ENCODE peak calls at places on chromosomes 16 and 17, in six cellular contexts. One of them, this sample, is unnamed.

GRCh38 chr17:3514873-3515272 is 39.1 kb downstream of the ASPA start:
- DNase-seq in BJ: no peak
- DNase-seq in sigmoid colon: peak; percentile 57
- DNase-seq in body of pancreas: no peak
- DNase-seq in fibroblast of pulmonary artery: no peak
- DNase-seq in stomach: no peak
- DNase-seq in this sample: no peak

GRCh38 chr17:27038676-27039075 is 255.2 kb upstream of the WSB1 start:
- DNase-seq in fibroblast of pulmonary artery: no peak
- DNase-seq in stomach: no peak
- DNase-seq in body of pancreas: no peak
- DNase-seq in BJ: no peak
- DNase-seq in sigmoid colon: no peak
- DNase-seq in this sample: no peak

GRCh38 chr17:53499277-53499676 is 323.4 kb upstream of the KIF2B start:
- DNase-seq in sigmoid colon: no peak
- DNase-seq in body of pancreas: no peak
- DNase-seq in BJ: no peak
- DNase-seq in stomach: no peak
- DNase-seq in fibroblast of pulmonary artery: no peak
- DNase-seq in this sample: no peak

GRCh38 chr17:40949406-40949805 is 12.0 kb upstream of the KRT23 start:
- DNase-seq in body of pancreas: no peak
- DNase-seq in fibroblast of pulmonary artery: no peak
- DNase-seq in sigmoid colon: no peak
- DNase-seq in stomach: no peak
- DNase-seq in BJ: no peak
- DNase-seq in this sample: no peak

GRCh38 chr17:77003699-77004098 is 135.5 kb downstream of the MGAT5B start:
- DNase-seq in sigmoid colon: no peak
- DNase-seq in stomach: no peak
- DNase-seq in body of pancreas: no peak
- DNase-seq in fibroblast of pulmonary artery: no peak
- DNase-seq in BJ: no peak
- DNase-seq in this sample: no peak

GRCh38 chr17:27568811-27569210 is 62.2 kb upstream of the LGALS9 start:
- DNase-seq in stomach: no peak
- DNase-seq in body of pancreas: no peak
- DNase-seq in fibroblast of pulmonary artery: no peak
- DNase-seq in sigmoid colon: no peak
- DNase-seq in BJ: no peak
- DNase-seq in this sample: no peak

GRCh38 chr17:32152130-32152529 is 9.8 kb downstream of the RHOT1 start:
- DNase-seq in BJ: no peak
- DNase-seq in sigmoid colon: no peak
- DNase-seq in stomach: peak; percentile 49
- DNase-seq in fibroblast of pulmonary artery: no peak
- DNase-seq in body of pancreas: peak; percentile 41
- DNase-seq in this sample: no peak

GRCh38 chr17:70905796-70906195 is 736.5 kb downstream of the KCNJ2 start:
- DNase-seq in stomach: no peak
- DNase-seq in fibroblast of pulmonary artery: peak; percentile 100
- DNase-seq in body of pancreas: peak; percentile 23
- DNase-seq in BJ: peak; percentile 74
- DNase-seq in sigmoid colon: no peak
- DNase-seq in this sample: peak; percentile 100

GRCh38 chr17:77424585-77425344 is 284.0 kb downstream of the SEC14L1 start:
- DNase-seq in BJ: no peak
- DNase-seq in body of pancreas: peak; percentile 72
- DNase-seq in stomach: peak; percentile 72
- DNase-seq in fibroblast of pulmonary artery: peak; percentile 99
- DNase-seq in sigmoid colon: peak; percentile 98
- DNase-seq in this sample: peak; percentile 99

GRCh38 chr17:50468120-50469004 is at the start of gene CHAD:
- DNase-seq in sigmoid colon: peak; percentile 64
- DNase-seq in stomach: no peak
- DNase-seq in body of pancreas: no peak
- DNase-seq in fibroblast of pulmonary artery: no peak
- DNase-seq in BJ: no peak
- DNase-seq in this sample: no peak

GRCh38 chr17:50465635-50466034 is 3.0 kb downstream of the CHAD start:
- DNase-seq in body of pancreas: no peak
- DNase-seq in BJ: no peak
- DNase-seq in fibroblast of pulmonary artery: no peak
- DNase-seq in stomach: no peak
- DNase-seq in sigmoid colon: no peak
- DNase-seq in this sample: no peak

GRCh38 chr17:50466371-50467113 is 2.1 kb downstream of the CHAD start:
- DNase-seq in body of pancreas: no peak
- DNase-seq in fibroblast of pulmonary artery: no peak
- DNase-seq in stomach: peak; percentile 84
- DNase-seq in sigmoid colon: peak; percentile 53
- DNase-seq in BJ: no peak
- DNase-seq in this sample: no peak

GRCh38 chr17:50467855-50468119 is 893 bp downstream of the CHAD start:
- DNase-seq in body of pancreas: no peak
- DNase-seq in stomach: no peak
- DNase-seq in fibroblast of pulmonary artery: no peak
- DNase-seq in sigmoid colon: peak; percentile 55
- DNase-seq in BJ: no peak
- DNase-seq in this sample: no peak

DNA sequence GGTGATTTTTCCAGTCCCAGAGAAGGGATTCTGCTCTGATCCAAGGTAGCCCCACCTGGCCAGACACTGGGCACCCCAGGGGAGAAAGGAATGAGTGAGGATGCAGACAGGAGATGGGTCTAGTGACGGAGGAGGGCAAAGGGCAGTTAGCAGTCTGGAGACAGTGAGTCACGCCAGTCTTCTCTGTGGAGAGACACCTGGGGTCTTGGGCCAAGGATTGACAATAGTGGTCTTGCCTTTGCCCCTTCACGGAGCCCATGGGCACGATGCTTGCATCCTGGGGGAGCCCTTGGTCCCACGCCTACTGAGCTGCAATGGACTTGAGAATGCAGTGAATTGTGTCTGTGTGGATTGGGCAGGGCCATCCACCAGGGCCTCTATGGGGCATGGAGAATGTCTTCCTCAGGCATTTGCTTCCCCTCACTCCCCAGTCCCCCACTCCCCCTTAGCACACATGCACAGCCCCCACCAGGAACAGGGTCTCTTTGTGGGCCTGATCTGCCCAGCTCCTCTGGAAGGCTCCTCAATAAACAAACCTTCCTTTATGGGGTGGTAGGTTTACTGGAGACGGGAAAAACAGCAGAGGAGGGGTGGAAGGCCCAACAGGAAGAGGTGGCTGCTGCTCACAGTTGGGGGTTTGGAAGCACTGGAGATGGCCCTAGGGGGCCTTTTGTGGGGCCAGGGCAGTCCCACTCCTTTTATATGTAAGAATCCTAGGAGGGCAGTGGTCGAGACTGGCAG is 1.4 kb downstream of the CHAD start:
- DNase-seq in body of pancreas: no peak
- DNase-seq in stomach: no peak
- DNase-seq in fibroblast of pulmonary artery: no peak
- DNase-seq in sigmoid colon: peak; percentile 40
- DNase-seq in BJ: no peak
- DNase-seq in this sample: no peak
- H3K4me3 ChIP-seq in body of pancreas: no peak overlapping the region
- H3K4me3 ChIP-seq in stomach: no peak overlapping the region
- H3K4me3 ChIP-seq in fibroblast of pulmonary artery: no peak overlapping the region
- H3K4me3 ChIP-seq in sigmoid colon: no peak overlapping the region
- H3K4me3 ChIP-seq in BJ: no peak overlapping the region
- H3K4me3 ChIP-seq in this sample: no peak overlapping the region

DNA sequence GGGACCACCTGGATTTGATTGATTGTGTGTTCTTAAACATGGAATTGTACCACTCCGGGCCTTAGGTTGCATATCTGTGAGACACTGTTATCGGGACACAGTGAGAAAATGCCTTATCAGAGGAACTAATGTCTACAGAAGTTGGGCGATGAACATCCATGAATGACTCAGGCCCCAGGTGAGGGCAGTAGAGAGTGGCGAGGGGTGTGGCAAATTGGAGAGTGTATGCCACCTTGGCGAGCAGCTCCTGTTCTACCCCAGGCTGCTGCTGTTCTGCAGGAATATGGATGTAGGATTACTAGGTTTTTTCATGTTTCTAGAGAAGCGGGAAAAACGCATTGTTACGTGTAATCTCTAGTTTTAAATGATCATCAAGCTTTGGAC is 38.8 kb downstream of the CLEC16A start:
- DNase-seq in sigmoid colon: no peak
- DNase-seq in BJ: no peak
- DNase-seq in fibroblast of pulmonary artery: no peak
- DNase-seq in stomach: peak; percentile 44
- DNase-seq in body of pancreas: no peak
- DNase-seq in this sample: no peak
- TF ChIP-seq CTCF in sigmoid colon: no peak
- TF ChIP-seq CTCF in BJ: no peak
- TF ChIP-seq CTCF in fibroblast of pulmonary artery: no peak
- TF ChIP-seq CTCF in stomach: no peak
- TF ChIP-seq CTCF in body of pancreas: no peak
- TF ChIP-seq CTCF in this sample: no peak

GRCh38 chr16:50066482-50067289 is 916 bp downstream of the HEATR3 start:
- DNase-seq in BJ: no peak
- DNase-seq in sigmoid colon: no peak
- DNase-seq in fibroblast of pulmonary artery: no peak
- DNase-seq in stomach: no peak
- DNase-seq in body of pancreas: no peak
- DNase-seq in this sample: no peak

GRCh38 chr16:50067290-50067853 is 1.6 kb downstream of the HEATR3 start:
- DNase-seq in body of pancreas: no peak
- DNase-seq in sigmoid colon: no peak
- DNase-seq in stomach: no peak
- DNase-seq in fibroblast of pulmonary artery: peak; percentile 75
- DNase-seq in BJ: no peak
- DNase-seq in this sample: peak; percentile 75

GRCh38 chr16:50068550-50068949 is 2.8 kb downstream of the HEATR3 start:
- DNase-seq in stomach: no peak
- DNase-seq in sigmoid colon: no peak
- DNase-seq in body of pancreas: no peak
- DNase-seq in fibroblast of pulmonary artery: peak; percentile 41
- DNase-seq in BJ: no peak
- DNase-seq in this sample: peak; percentile 40

GRCh38 chr16:50065241-50065623 is 538 bp upstream of the HEATR3 start:
- DNase-seq in stomach: no peak
- DNase-seq in BJ: no peak
- DNase-seq in body of pancreas: no peak
- DNase-seq in sigmoid colon: no peak
- DNase-seq in fibroblast of pulmonary artery: no peak
- DNase-seq in this sample: no peak

DNA sequence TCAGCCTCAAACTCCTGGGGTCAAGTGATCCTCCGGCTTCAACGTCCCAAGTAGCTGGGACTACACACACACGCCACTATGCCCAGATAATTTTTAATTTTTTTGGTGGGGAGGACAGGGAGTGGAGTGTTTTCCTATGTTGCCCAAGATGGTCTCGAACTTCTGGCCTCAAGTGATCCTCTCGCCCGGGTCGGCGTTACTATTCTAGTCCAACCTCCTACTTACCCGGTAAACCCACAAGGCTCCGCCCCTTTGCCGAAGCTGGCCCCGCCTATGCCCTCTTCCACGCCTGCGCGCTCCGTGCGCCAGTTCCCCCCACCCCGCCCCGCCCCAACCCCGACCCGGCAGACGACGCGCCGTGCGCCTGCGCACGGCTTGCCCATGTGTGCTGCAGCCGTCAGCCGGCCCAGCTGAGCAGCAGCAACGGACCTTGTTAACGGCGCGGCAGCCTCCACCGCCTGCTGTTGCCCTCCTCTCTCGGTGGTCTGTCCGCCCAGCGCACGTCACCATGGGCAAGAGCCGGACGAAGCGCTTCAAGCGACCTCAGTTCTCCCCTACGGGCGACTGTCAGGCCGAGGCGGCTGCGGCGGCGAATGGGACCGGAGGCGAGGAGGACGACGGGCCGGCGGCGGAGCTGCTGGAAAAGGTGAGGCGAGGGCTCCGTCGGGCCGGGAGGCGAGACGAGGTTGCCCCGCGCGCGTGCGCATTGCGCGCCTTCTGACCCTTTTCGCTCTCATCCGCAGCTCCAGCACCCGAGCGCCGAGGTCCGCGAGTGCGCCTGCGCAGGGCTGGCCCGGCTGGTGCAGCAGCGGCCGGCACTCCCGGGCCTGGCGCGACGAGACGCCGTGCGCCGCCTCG is at the start of gene HEATR3:
- DNase-seq in BJ: peak; percentile 56
- DNase-seq in stomach: peak; percentile 95
- DNase-seq in sigmoid colon: peak; percentile 95
- DNase-seq in fibroblast of pulmonary artery: peak; percentile 95
- DNase-seq in body of pancreas: peak; percentile 96
- DNase-seq in this sample: peak; percentile 94
- H3K4me3 ChIP-seq in BJ: peak within 1 kb of the TSS; percentile 98
- H3K4me3 ChIP-seq in stomach: peak within 1 kb of the TSS; percentile 97
- H3K4me3 ChIP-seq in sigmoid colon: peak within 1 kb of the TSS; percentile 83
- H3K4me3 ChIP-seq in fibroblast of pulmonary artery: peak within 1 kb of the TSS; percentile 98
- H3K4me3 ChIP-seq in body of pancreas: peak within 1 kb of the TSS; percentile 87
- H3K4me3 ChIP-seq in this sample: peak within 1 kb of the TSS; percentile 99

GRCh38 chr16:2267913-2268666 is at the start of gene RNPS1:
- DNase-seq in BJ: peak; percentile 46
- DNase-seq in stomach: peak; percentile 98
- DNase-seq in sigmoid colon: peak; percentile 98
- DNase-seq in fibroblast of pulmonary artery: peak; percentile 96
- DNase-seq in body of pancreas: peak; percentile 97
- DNase-seq in this sample: peak; percentile 96
- TF ChIP-seq CTCF in BJ: no peak
- TF ChIP-seq CTCF in stomach: no peak
- TF ChIP-seq CTCF in sigmoid colon: no peak
- TF ChIP-seq CTCF in fibroblast of pulmonary artery: no peak
- TF ChIP-seq CTCF in body of pancreas: no peak
- TF ChIP-seq CTCF in this sample: no peak